ENCODE peak calls at places on chromosomes 2 and 18, in ten cellular contexts. V is tibial artery; J is GM12865; L is thoracic aorta; X is endothelial cell; W is spleen; F is choroid plexus epithelial cell; E is tibial nerve; U is activated CD8-positive, alpha-beta T cell treated with anti-CD3 and anti-CD28 coated beads for 36 hours; Y is HFFc6. M is an unnamed sample.

GRCh38 chr2:208042041-208042440 is 16.7 kb upstream of the PLEKHM3 start:
- DNase-seq in V (no peak), J (no peak), L (no peak), X (no peak), W (no peak), F (peak), E (no peak), U (no peak), Y (peak), M (no peak)

GRCh38 chr2:28352104-28352503 is 40.6 kb upstream of the FOSL2 start:
- DNase-seq in V (peak), J (no peak), L (no peak), X (no peak), W (peak), F (no peak), E (no peak), U (no peak), Y (no peak), M (no peak)

GRCh38 chr2:159879061-159879604 is 81.1 kb upstream of the CD302 start:
- DNase-seq in V (no peak), J (peak), L (no peak), X (no peak), W (no peak), F (peak), E (no peak), U (peak), Y (peak), M (no peak)

GRCh38 chr2:223762853-223763252 is 74.5 kb downstream of the AP1S3 start:
- DNase-seq in V (no peak), J (peak), L (no peak), X (no peak), W (no peak), F (peak), E (no peak), U (no peak), Y (peak), M (no peak)

GRCh38 chr2:237866119-237866621 is 6.7 kb downstream of the RAMP1 start:
- DNase-seq in V (peak), J (no peak), L (no peak), X (no peak), W (peak), F (peak), E (no peak), U (no peak), Y (no peak), M (no peak)

GRCh38 chr18:60684843-60685513 is 312.4 kb upstream of the MC4R start:
- DNase-seq in V (no peak), J (no peak), L (no peak), X (no peak), W (no peak), F (peak), E (no peak), U (no peak), Y (no peak), M (no peak)

GRCh38 chr2:161273038-161273760 is 35.0 kb upstream of the PSMD14 start:
- DNase-seq in V (no peak), J (peak), L (no peak), X (peak), W (no peak), F (peak), E (peak), U (peak), Y (peak), M (no peak)

GRCh38 chr2:115389024-115389423 is 946.6 kb downstream of the DPP10 start:
- DNase-seq in V (no peak), J (no peak), L (no peak), X (no peak), W (no peak), F (no peak), E (no peak), U (no peak), Y (no peak), M (no peak)

DNA sequence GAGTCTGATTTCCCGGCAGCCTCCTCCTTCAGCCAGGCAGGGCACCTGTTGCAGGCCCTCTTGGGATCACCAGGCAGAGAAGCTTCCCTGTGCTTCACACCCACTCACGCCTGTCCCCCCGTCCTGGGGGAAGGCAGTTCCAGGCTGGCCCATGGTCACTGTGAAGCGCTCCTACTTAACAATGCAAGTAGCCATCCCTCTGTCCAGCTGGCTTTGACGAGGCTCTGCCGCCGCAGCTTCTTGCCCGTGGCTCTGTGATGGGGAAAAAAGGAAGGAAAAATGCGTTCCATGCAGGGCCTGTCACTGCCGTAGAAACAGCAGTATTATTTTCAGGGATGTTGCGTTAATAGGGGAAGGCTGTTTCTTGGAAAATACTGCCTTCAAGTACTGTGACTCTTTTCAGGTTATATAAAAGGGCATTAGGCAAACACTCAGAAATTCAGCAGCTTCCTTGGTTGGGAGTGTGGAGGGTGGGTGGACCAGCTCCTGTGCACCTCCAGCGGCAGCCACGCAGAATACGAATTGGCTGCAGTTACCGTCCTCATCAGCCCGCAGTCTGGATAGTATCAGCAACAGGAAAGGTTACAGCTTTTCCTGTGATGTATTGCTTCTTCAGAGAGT is 232.3 kb downstream of the KLHL29 start:
- DNase-seq in V (peak), J (no peak), L (no peak), X (no peak), W (peak), F (peak), E (peak), U (no peak), Y (peak), M (no peak)
- TF ChIP-seq CTCF in V (peak), J (no peak), L (peak), X (no peak), W (no peak), F (peak), E (peak), U (no peak), Y (peak), M (no peak)

GRCh38 chr2:5913729-5914390 is 221.7 kb downstream of the SOX11 start:
- DNase-seq in V (no peak), J (no peak), L (no peak), X (no peak), W (no peak), F (no peak), E (no peak), U (no peak), Y (no peak), M (no peak)

GRCh38 chr2:5915926-5916325 is 223.7 kb downstream of the SOX11 start:
- DNase-seq in V (no peak), J (peak), L (no peak), X (peak), W (no peak), F (peak), E (no peak), U (peak), Y (no peak), M (no peak)

GRCh38 chr2:5911801-5912200 is 219.6 kb downstream of the SOX11 start:
- DNase-seq in V (no peak), J (no peak), L (no peak), X (no peak), W (no peak), F (no peak), E (no peak), U (no peak), Y (no peak), M (no peak)

GRCh38 chr2:5914831-5915611 is 222.8 kb downstream of the SOX11 start:
- DNase-seq in V (no peak), J (no peak), L (no peak), X (peak), W (no peak), F (peak), E (no peak), U (no peak), Y (no peak), M (no peak)
- TF ChIP-seq CTCF in V (no peak), J (no peak), L (no peak), X (no peak), W (no peak), F (peak), E (no peak), U (no peak), Y (no peak), M (no peak)

GRCh38 chr18:62182220-62182619 is 4.6 kb downstream of the PIGN start:
- DNase-seq in V (no peak), J (no peak), L (no peak), X (no peak), W (no peak), F (no peak), E (no peak), U (no peak), Y (no peak), M (no peak)

GRCh38 chr18:62186656-62187542 is at the start of the genes PIGN and RELCH:
- DNase-seq in V (peak), J (peak), L (peak), X (peak), W (peak), F (peak), E (peak), U (peak), Y (peak), M (peak)

GRCh38 chr18:62189208-62189607 is 2.2 kb downstream of the RELCH start:
- DNase-seq in V (no peak), J (peak), L (no peak), X (no peak), W (no peak), F (no peak), E (no peak), U (no peak), Y (no peak), M (no peak)

GRCh38 chr18:62183578-62184195 is 3.2 kb downstream of the PIGN start:
- DNase-seq in V (no peak), J (peak), L (no peak), X (peak), W (no peak), F (peak), E (peak), U (peak), Y (peak), M (no peak)

DNA sequence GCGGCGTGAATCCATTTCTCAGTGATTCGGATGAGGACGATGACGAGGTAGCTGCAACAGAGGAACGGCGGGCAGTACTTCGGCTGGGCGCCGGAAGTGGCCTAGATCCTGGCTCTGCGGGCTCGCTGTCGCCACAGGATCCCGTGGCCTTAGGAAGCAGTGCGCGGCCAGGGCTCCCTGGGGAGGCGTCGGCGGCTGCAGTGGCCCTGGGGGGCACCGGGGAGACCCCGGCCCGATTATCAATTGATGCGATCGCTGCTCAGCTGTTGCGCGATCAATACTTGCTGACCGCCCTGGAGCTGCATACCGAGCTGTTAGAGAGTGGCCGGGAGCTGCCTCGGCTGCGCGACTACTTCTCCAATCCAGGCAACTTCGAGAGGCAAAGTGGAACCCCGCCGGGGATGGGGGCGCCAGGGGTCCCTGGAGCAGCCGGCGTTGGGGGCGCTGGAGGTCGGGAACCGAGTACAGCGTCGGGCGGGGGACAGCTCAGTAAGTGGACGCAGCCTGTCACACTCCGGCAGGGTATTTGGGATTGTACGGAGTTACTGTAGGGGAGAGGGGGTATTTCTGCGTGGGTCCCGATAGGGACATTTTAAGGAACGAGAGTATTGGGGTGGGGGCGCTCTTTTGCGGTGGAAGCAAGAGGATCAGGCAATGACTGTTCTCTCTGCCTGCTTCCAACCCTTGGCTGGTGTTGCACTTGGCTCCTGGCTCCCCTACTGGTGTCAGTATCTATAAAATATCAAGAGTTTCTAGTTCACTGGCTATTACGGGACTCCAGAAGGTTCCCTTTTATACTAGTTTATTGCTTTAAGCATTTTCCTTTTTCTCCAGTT is 706 bp downstream of the RELCH start:
- DNase-seq in V (peak), J (peak), L (no peak), X (peak), W (no peak), F (peak), E (peak), U (peak), Y (peak), M (peak)
- TF ChIP-seq CTCF in V (no peak), J (peak), L (peak), X (no peak), W (no peak), F (peak), E (no peak), U (no peak), Y (peak), M (peak)

DNA sequence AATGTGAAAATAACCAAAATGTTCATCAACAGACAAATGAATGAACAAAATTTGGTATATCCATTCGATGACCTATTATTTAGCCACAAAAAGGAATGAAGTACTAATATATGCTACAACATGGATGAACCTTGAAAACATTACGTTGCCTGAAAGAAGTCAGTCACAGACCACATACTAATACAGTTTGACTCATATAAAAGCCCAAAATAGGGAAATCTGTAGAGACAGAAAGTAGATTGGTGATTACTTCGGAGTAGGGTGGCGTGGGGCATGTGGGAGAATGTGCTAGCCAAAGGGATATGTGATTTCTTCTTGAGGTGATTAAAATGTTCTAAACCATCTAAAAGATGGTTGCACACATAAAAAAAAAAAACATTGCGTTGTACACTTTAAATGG is 44.2 kb upstream of the PPM1B start:
- DNase-seq in V (no peak), J (no peak), L (no peak), X (no peak), W (no peak), F (no peak), E (no peak), U (no peak), Y (no peak), M (no peak)
- TF ChIP-seq CTCF in V (no peak), J (no peak), L (no peak), X (no peak), W (no peak), F (no peak), E (no peak), U (no peak), Y (no peak), M (no peak)

DNA sequence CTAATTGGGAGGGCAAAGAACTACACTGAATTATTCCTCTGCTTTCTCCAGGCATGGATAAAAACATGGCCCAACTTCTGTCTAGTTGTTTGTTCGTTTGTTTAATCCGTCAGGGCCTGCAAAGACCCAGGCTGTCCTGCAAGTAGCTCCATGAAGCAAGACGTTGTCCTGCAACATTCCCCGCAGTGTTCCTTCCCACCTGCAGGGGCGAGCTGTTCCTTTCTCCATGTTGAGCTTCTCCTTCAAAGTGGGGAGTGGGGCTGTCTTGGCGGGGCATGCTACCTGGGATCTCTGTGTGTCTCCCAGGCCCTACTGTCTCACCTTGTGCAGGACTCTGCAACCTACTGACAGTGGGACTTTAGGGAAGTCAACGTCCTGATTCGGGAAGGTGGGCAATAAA is 264.0 kb upstream of the SMIM21 start:
- DNase-seq in V (no peak), J (no peak), L (no peak), X (no peak), W (no peak), F (no peak), E (no peak), U (no peak), Y (no peak), M (no peak)
- TF ChIP-seq CTCF in V (no peak), J (no peak), L (no peak), X (no peak), W (no peak), F (no peak), E (no peak), U (no peak), Y (no peak), M (no peak)

DNA sequence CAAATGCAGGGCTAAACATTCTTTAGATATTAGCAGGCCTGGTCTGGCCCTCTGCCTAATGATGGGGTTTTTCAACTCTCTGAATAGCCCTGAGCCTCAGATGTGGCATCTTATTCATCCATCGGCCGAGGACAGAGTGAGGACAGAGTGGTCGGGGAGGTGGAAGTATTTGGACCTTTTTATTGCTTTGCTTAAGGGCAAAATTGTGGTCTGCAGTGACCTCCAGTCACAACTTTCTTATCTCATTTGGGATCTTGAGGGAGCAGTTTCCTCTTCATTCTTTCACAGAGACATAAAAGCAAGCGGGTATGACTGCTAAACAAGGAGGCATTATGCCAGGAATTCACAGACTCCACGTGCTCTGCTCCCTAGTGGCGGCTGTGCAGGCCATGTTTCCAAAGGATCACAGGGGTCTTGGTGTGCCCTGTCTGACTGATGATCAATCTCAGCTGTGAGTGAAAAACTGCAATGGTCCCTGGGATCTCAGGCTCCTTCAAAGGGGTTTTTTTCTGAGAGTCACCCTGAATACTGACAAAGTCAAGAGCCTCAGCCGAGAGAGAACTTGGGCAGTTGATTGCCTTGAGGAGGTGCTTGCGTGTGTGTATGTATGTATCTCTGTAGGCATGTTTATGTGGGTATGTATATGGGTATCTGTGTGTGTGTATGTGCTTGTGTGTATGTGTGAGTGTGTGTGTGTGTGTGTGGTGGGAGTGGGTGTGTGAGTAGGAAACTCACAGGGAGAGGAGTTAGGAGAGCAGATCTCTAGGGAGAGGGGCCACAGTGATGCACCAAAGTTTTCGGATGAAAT is 47.6 kb downstream of the RAPGEF4 start:
- DNase-seq in V (no peak), J (no peak), L (no peak), X (peak), W (no peak), F (peak), E (no peak), U (no peak), Y (peak), M (no peak)
- TF ChIP-seq CTCF in V (no peak), J (no peak), L (no peak), X (no peak), W (no peak), F (peak), E (no peak), U (no peak), Y (peak), M (no peak)

GRCh38 chr2:117917223-117917917 is 96.5 kb downstream of the CCDC93 start:
- DNase-seq in V (no peak), J (no peak), L (no peak), X (no peak), W (no peak), F (peak), E (no peak), U (no peak), Y (peak), M (no peak)
- TF ChIP-seq CTCF in V (no peak), J (no peak), L (no peak), X (no peak), W (no peak), F (peak), E (no peak), U (no peak), Y (peak), M (no peak)

GRCh38 chr2:210034087-210034683 is 31.7 kb downstream of the RPE start:
- DNase-seq in V (no peak), J (no peak), L (no peak), X (no peak), W (no peak), F (no peak), E (no peak), U (no peak), Y (no peak), M (no peak)

GRCh38 chr2:210038078-210038477 is 35.6 kb downstream of the RPE start:
- DNase-seq in V (no peak), J (no peak), L (no peak), X (no peak), W (no peak), F (no peak), E (no peak), U (no peak), Y (no peak), M (no peak)

GRCh38 chr2:210035679-210036078 is 33.2 kb downstream of the RPE start:
- DNase-seq in V (no peak), J (no peak), L (no peak), X (no peak), W (no peak), F (no peak), E (no peak), U (no peak), Y (no peak), M (no peak)
- TF ChIP-seq CTCF in V (no peak), J (no peak), L (no peak), X (no peak), W (no peak), F (no peak), E (no peak), U (no peak), Y (no peak), M (no peak)

GRCh38 chr18:30860741-30861140 is 181.8 kb downstream of the DSC3 start:
- DNase-seq in V (no peak), J (no peak), L (no peak), X (no peak), W (no peak), F (no peak), E (no peak), U (no peak), Y (no peak), M (no peak)

GRCh38 chr18:30858562-30858961 is 184.0 kb downstream of the DSC3 start:
- DNase-seq in V (no peak), J (no peak), L (no peak), X (no peak), W (no peak), F (no peak), E (no peak), U (no peak), Y (no peak), M (no peak)

DNA sequence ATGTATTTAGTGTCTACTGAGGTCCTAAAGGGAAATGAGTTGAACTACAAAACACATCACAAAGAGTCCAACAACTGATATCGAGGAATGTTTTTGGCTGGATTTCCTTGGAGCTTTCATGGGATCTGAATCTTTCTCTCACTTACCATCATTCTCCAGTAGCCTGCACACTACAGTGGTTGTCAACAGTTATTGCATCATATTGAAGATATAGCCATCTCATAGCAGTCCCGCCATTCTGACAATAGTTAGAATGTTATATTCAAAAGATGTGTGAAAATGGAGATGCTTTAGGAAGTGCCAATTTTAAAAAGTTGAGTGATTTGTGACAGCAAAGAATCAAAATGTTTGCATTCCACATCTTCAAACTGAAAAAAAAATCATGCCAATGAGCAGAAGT is 186.8 kb downstream of the DSC3 start:
- DNase-seq in V (no peak), J (no peak), L (no peak), X (no peak), W (no peak), F (no peak), E (no peak), U (no peak), Y (no peak), M (no peak)
- TF ChIP-seq CTCF in V (no peak), J (no peak), L (no peak), X (no peak), W (no peak), F (no peak), E (no peak), U (no peak), Y (no peak), M (no peak)